ENCODE peak calls at places on chromosomes 4 and X, in four cellular contexts. A is thoracic aorta, B is K562, I is tibial nerve. J is an unnamed sample.
A peak's percentile ranks its signal among the peaks of the same experiment; 100 is the strongest.

GRCh38 chr4:110196871-110197420 is 1.5 kb downstream of the ELOVL6 start:
- DNase-seq in B (no peak), I (peak; percentile 15), A (no peak), J (peak; percentile 66)

GRCh38 chr4:129545599-129546278 is 449.8 kb downstream of the C4orf33 start:
- DNase-seq in B (no peak), A (peak; percentile 11), I (peak; percentile 18), J (peak; percentile 29)

GRCh38 chrX:47802589-47802988 is 34.1 kb upstream of the ZNF81 start:
- DNase-seq in I (no peak), B (no peak), A (no peak), J (no peak)

GRCh38 chr4:151532001-151532708 is 123.2 kb downstream of the FHIP1A start:
- DNase-seq in I (no peak), B (no peak), A (no peak), J (no peak)

GRCh38 chr4:123462007-123462406 is 65.4 kb downstream of the SPRY1 start:
- DNase-seq in B (no peak), I (no peak), A (no peak), J (no peak)

GRCh38 chr4:146245246-146245645 is 30.9 kb downstream of the REELD1 start:
- DNase-seq in B (no peak), I (no peak), A (no peak), J (peak; percentile 45)

GRCh38 chrX:9595131-9595530 is 130.3 kb downstream of the TBL1X start:
- DNase-seq in A (no peak), I (no peak), B (no peak), J (no peak)

GRCh38 chr4:153471691-153472080 is 5.5 kb downstream of the TMEM131L start:
- DNase-seq in I (no peak), B (no peak), A (no peak), J (no peak)

GRCh38 chr4:117455088-117455487 is 369.7 kb upstream of the TRAM1L1 start:
- DNase-seq in I (no peak), B (no peak), A (no peak), J (no peak)

GRCh38 chr4:119652978-119653377 is 24.4 kb upstream of the PDE5A start:
- DNase-seq in I (no peak), A (no peak), B (no peak), J (no peak)

GRCh38 chrX:130085551-130085986 is 24.7 kb downstream of the ELF4 start:
- DNase-seq in B (no peak), I (no peak), A (no peak), J (peak; percentile 6)

GRCh38 chr4:87309625-87310024 is 13.1 kb downstream of the HSD17B13 start:
- DNase-seq in A (peak; percentile 25), I (no peak), B (no peak), J (no peak)

GRCh38 chr4:172850838-172851237 is 317.8 kb upstream of the GALNT7 start:
- DNase-seq in B (no peak), I (no peak), A (no peak), J (no peak)

GRCh38 chr4:184310171-184310567 is 92.5 kb upstream of the ENPP6 start:
- DNase-seq in I (no peak), B (no peak), A (no peak), J (peak; percentile 70)

GRCh38 chrX:46588263-46588662 is 14.7 kb downstream of the CHST7 start:
- DNase-seq in A (peak; percentile 17), B (no peak), I (peak; percentile 25), J (no peak)

GRCh38 chr4:15063341-15063740 is 61.1 kb downstream of the CPEB2 start:
- DNase-seq in I (no peak), A (no peak), B (no peak), J (no peak)

GRCh38 chr4:104404384-104404783 is 90.3 kb downstream of the CXXC4 start:
- DNase-seq in I (no peak), B (no peak), A (no peak), J (no peak)

DNA sequence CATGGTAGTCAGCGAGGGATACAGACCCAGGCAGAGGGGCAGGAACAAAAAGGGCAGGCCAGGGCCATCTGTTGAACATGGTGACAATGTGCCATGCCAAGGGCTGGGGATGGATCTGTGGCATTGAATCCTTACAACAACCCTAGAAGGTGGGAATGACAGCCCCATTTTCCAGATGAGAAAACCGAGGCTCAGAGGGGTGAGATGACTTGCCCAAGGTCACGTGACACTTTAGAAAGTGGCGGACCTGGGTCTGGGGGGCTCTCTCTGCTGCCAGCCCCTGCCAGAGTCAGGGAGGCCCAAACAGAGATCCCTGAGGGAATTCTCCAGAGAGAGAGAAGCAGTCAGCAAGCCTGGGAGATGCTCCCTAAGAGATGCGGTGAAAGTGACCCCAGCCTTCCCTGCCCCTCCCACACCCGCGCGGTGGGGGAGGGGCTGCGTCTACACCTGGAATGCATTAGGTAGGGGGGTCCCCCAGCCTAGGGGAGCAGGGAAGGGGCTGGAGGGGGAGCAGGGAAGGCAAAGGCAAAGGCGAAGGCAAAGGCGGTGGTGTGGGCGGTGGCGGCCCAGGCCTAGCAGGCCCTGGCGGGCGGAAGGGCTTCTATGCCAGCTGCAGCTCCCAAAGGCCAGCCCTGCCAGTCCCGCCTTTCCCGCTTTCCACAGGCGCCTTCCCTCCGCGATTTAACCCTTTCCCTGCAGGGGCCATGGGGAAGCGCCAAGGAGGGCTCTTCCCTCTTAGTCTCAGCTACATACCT is 13.0 kb downstream of the FGD1 start:
- DNase-seq in I (no peak), B (no peak), A (no peak), J (no peak)
- H3K4me3 ChIP-seq in I (no peak overlapping the region), B (no peak overlapping the region), A (peak overlapping the region; percentile 62), J (no peak overlapping the region)

DNA sequence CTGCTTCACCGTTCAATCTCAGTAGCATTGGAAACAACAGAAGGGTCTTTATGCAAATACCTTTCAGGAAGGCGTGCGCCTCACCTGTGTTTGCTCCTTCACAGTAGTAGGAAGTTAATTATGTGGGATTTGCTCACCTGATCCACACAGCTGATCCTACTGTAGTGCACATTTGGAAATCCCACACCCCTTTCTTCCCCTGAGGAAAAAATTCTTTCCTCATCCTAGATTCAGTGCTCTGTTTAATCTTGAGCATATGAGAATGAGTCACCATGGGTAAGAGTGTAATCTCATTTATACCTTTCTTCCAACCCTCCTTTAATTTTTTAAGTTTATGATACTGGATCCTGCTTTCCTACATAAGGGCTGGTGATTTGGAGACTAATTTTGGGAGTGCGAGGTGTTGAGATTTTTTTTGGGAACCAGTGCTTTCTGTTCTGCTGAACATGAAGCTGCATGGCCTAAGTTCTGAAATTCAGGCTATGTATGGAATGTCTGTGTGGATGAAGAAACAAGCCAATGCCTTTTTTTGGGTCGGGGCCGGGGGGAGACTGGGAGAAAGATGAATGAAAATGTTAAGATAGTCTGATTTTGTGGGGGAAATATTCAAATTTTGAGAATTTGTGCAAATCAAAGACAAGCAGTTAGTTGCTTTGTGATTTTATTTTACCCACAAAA is 19.0 kb downstream of the GAB1 start:
- DNase-seq in A (no peak), B (no peak), I (no peak), J (no peak)
- H3K4me1 ChIP-seq in A (peaks cover 91% of the 10 kb centered on the region), B (peaks cover 5% of the 10 kb centered on the region), I (peaks cover 99% of the 10 kb centered on the region), J (peaks cover 65% of the 10 kb centered on the region)

GRCh38 chrX:148499638-148500427 is 584 bp upstream of the AFF2 start:
- DNase-seq in I (no peak), A (no peak), B (no peak), J (no peak)
- H3K4me3 ChIP-seq in I (no peak overlapping the region), A (peak overlapping the region; percentile 58), B (no peak overlapping the region), J (no peak overlapping the region)

GRCh38 chr4:74541611-74542177 is 96.8 kb downstream of the AREG start:
- DNase-seq in I (no peak), B (no peak), A (no peak), J (peak; percentile 24)
- H3K4me1 ChIP-seq in I (peaks cover 8% of the 10 kb centered on the region), B (no peaks in the 10 kb centered on the region), A (peaks cover 27% of the 10 kb centered on the region), J (peaks cover 35% of the 10 kb centered on the region)

DNA sequence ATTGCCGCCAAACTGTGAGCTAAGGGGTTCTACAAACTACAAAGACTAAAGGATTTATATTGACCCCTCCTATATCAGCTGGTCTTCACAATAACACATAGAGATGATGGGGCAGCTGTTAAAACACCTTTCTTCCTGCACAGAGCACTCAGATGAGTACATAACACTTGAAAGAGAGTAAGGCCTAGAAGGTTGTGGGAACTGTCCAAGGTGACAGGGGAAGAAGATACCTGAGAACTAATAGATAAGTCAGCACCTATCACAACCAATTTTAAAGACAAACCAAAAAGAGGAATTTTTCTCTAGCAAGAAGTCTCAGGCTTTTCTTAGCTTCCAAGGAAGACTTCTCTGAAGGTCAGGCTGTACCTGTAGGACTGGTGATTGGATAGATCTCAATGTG is 19.1 kb upstream of the CXCL6 start:
- DNase-seq in I (no peak), A (no peak), B (no peak), J (no peak)
- H3K4me3 ChIP-seq in I (no peak overlapping the region), A (no peak overlapping the region), B (no peak overlapping the region), J (no peak overlapping the region)

DNA sequence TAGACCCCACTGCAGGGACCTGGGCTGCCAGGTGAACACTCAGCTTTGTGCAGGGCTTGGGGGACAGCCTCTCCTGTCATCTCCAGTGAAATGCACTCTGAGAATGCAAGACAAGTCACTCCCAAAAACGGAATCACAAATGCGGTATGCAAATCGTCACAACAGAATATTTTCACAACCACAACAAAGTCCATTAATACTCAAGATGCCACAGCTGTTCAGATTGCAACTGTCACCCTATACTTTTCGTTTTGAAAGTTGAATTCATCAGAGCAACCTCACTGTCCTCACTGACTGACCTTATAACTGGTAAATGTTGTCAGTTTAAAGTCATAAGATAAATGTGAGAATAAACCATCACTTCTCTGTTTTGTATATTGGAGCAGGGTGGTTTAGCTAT is 16.6 kb downstream of the JAKMIP1 start:
- DNase-seq in A (no peak), I (no peak), B (no peak), J (no peak)
- H3K4me1 ChIP-seq in A (no peaks in the 10 kb centered on the region), I (no peaks in the 10 kb centered on the region), B (no peaks in the 10 kb centered on the region), J (no peaks in the 10 kb centered on the region)

GRCh38 chr4:165532976-165533375 is 154.2 kb downstream of the CPE start:
- DNase-seq in A (no peak), I (no peak), B (no peak), J (no peak)
- H3K4me3 ChIP-seq in A (no peak overlapping the region), I (no peak overlapping the region), B (no peak overlapping the region), J (no peak overlapping the region)

GRCh38 chr4:17064959-17065358 is 166.5 kb upstream of the LDB2 start:
- DNase-seq in A (no peak), B (no peak), I (no peak), J (no peak)
- H3K4me1 ChIP-seq in A (peaks cover 28% of the 10 kb centered on the region), B (no peaks in the 10 kb centered on the region), I (peaks cover 18% of the 10 kb centered on the region), J (no peaks in the 10 kb centered on the region)

GRCh38 chrX:28590394-28590793 is 3.1 kb downstream of the IL1RAPL1 start:
- DNase-seq in I (no peak), A (no peak), B (no peak), J (no peak)
- H3K4me3 ChIP-seq in I (peak overlapping the region; percentile 5), A (no peak overlapping the region), B (no peak overlapping the region), J (no peak overlapping the region)

DNA sequence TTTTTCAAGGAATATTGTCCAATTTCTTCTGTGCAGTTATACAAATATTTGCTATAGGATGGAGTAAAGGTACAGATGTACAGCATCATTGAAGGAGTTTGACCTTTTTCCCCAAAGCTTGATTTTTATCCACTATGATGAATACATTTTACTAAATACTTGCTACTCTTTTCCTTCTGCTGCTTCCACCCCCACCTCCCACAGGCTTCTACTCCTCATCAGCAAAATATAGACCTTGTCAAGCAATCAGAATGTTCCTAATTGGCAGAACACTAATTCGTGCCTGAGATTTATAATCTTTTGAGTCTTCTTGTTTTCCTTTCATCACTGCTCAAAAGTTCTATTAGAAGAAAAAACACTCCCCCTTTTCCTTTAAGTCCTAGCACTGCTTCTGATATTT is 3.8 kb upstream of the THAP9 start:
- DNase-seq in B (no peak), A (no peak), I (no peak), J (no peak)
- H3K4me1 ChIP-seq in B (no peaks in the 10 kb centered on the region), A (peaks cover 31% of the 10 kb centered on the region), I (peaks cover 48% of the 10 kb centered on the region), J (peaks cover 30% of the 10 kb centered on the region)